ENCODE peak calls at places on chromosome 13, in six cellular contexts. X, E, Q, H, B and N are unnamed samples.

GRCh38 chr13:97043302-97043701 is 49.0 kb upstream of the OXGR1 start:
- DNase-seq in B (no peak), Q (no peak), H (no peak), E (no peak), X (no peak), N (no peak)

GRCh38 chr13:21528616-21529015 is 69.5 kb upstream of the ZDHHC20 start:
- DNase-seq in B (no peak), X (no peak), E (no peak), H (no peak), Q (no peak), N (no peak)

GRCh38 chr13:20415288-20415644 is 110.4 kb downstream of the CRYL1 start:
- DNase-seq in X (no peak), E (no peak), H (no peak), B (no peak), Q (no peak), N (no peak)

GRCh38 chr13:92804346-92804745 is 422.3 kb upstream of the GPC6 start:
- DNase-seq in H (no peak), Q (no peak), B (no peak), X (no peak), E (no peak), N (no peak)

GRCh38 chr13:102702965-102703720 is 8.3 kb upstream of the METTL21C start:
- DNase-seq in B (no peak), H (no peak), E (no peak), Q (no peak), X (no peak), N (no peak)

GRCh38 chr13:103471896-103472295 is 405.7 kb upstream of the SLC10A2 start:
- DNase-seq in Q (no peak), H (no peak), B (no peak), E (no peak), X (no peak), N (no peak)

GRCh38 chr13:25806304-25806974 is 245.4 kb downstream of the SHISA2 start:
- DNase-seq in Q (no peak), X (no peak), H (no peak), E (no peak), B (peak; percentile 10), N (no peak)

GRCh38 chr13:50467156-50467814 is 376.2 kb downstream of the DLEU7 start:
- DNase-seq in H (no peak), X (no peak), B (no peak), E (no peak), Q (no peak), N (no peak)

GRCh38 chr13:31982540-31982939 is 49.0 kb upstream of the FRY start:
- DNase-seq in E (peak; percentile 65), Q (peak; percentile 78), H (peak; percentile 89), B (no peak), X (peak; percentile 76), N (peak; percentile 54)

GRCh38 chr13:113839536-113840204 is 24.2 kb downstream of the GAS6 start:
- DNase-seq in E (peak; percentile 11), H (peak; percentile 49), Q (no peak), B (no peak), X (peak; percentile 92), N (peak; percentile 76)

GRCh38 chr13:105798541-105798940 is 736.9 kb downstream of the EFNB2 start:
- DNase-seq in B (no peak), Q (no peak), H (no peak), E (no peak), X (no peak), N (no peak)
- H3K9me3 ChIP-seq in B (no peaks in the 10 kb centered on the region), Q (no peaks in the 10 kb centered on the region), H (no peaks in the 10 kb centered on the region), E (no peaks in the 10 kb centered on the region), X (no peaks in the 10 kb centered on the region), N (no peaks in the 10 kb centered on the region)

GRCh38 chr13:111572956-111573355 is 252.5 kb downstream of the TEX29 start:
- DNase-seq in E (no peak), B (no peak), H (no peak), Q (peak; percentile 58), X (no peak), N (no peak)
- H3K9me3 ChIP-seq in E (no peaks in the 10 kb centered on the region), B (peaks cover 4% of the 10 kb centered on the region), H (peaks cover 8% of the 10 kb centered on the region), Q (peaks cover 15% of the 10 kb centered on the region), X (no peaks in the 10 kb centered on the region), N (no peaks in the 10 kb centered on the region)

GRCh38 chr13:27929868-27930267 is 10.1 kb downstream of the PDX1 start:
- DNase-seq in H (no peak), X (no peak), B (no peak), E (no peak), Q (no peak), N (no peak)

GRCh38 chr13:27926644-27927434 is 7.0 kb downstream of the PDX1 start:
- DNase-seq in B (no peak), X (no peak), H (no peak), Q (no peak), E (no peak), N (no peak)

GRCh38 chr13:27928805-27929753 is 9.3 kb downstream of the PDX1 start:
- DNase-seq in X (no peak), E (no peak), H (no peak), Q (no peak), B (no peak), N (no peak)

GRCh38 chr13:27928353-27928804 is 8.6 kb downstream of the PDX1 start:
- DNase-seq in Q (no peak), H (no peak), B (no peak), X (no peak), E (no peak), N (no peak)

GRCh38 chr13:27927444-27928352 is 7.9 kb downstream of the PDX1 start:
- DNase-seq in X (no peak), H (no peak), B (no peak), Q (no peak), E (no peak), N (no peak)
- H3K9me3 ChIP-seq in X (no peaks in the 10 kb centered on the region), H (no peaks in the 10 kb centered on the region), B (no peaks in the 10 kb centered on the region), Q (no peaks in the 10 kb centered on the region), E (no peaks in the 10 kb centered on the region), N (no peaks in the 10 kb centered on the region)

DNA sequence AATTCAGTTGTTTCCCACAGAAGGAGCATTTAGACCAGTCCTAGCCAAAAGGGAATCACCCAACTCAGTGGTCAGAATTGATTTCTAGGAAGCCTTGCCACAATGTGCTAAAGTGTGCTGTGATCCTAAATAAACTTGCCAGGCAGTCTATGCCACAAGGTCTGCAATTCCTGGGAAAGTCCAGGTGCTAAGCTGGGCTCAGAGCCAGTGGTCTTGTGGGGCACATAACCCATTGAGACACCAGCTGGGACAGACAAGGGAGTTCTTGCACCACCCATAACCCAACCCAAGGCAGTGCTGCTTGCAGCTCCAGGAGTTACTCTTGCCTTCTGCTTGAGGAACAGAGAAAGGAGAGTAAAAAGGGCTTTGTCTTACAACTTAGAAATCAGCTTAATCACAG is 489.5 kb upstream of the SPRY2 start:
- DNase-seq in X (no peak), B (no peak), Q (no peak), E (no peak), H (no peak), N (no peak)
- H3K9me3 ChIP-seq in X (no peaks in the 10 kb centered on the region), B (no peaks in the 10 kb centered on the region), Q (peaks cover 7% of the 10 kb centered on the region), E (peaks cover 19% of the 10 kb centered on the region), H (peaks cover 23% of the 10 kb centered on the region), N (no peaks in the 10 kb centered on the region)

GRCh38 chr13:54890976-54891375 is 1862.4 kb downstream of the OLFM4 start:
- DNase-seq in E (no peak), H (no peak), X (no peak), Q (no peak), B (no peak), N (no peak)
- H3K9me3 ChIP-seq in E (no peaks in the 10 kb centered on the region), H (no peaks in the 10 kb centered on the region), X (no peaks in the 10 kb centered on the region), Q (no peaks in the 10 kb centered on the region), B (no peaks in the 10 kb centered on the region), N (no peaks in the 10 kb centered on the region)

GRCh38 chr13:24328145-24328544 is 18.8 kb downstream of the C1QTNF9 start:
- DNase-seq in E (no peak), H (no peak), B (no peak), Q (no peak), X (no peak), N (no peak)

GRCh38 chr13:24323036-24323738 is 13.8 kb downstream of the C1QTNF9 start:
- DNase-seq in Q (no peak), H (no peak), B (no peak), X (no peak), E (no peak), N (peak; percentile 39)

GRCh38 chr13:24323739-24324075 is 14.3 kb downstream of the C1QTNF9 start:
- DNase-seq in Q (no peak), X (no peak), H (no peak), B (no peak), E (no peak), N (peak; percentile 33)
- H3K9me3 ChIP-seq in Q (no peaks in the 10 kb centered on the region), X (no peaks in the 10 kb centered on the region), H (no peaks in the 10 kb centered on the region), B (no peaks in the 10 kb centered on the region), E (no peaks in the 10 kb centered on the region), N (no peaks in the 10 kb centered on the region)

GRCh38 chr13:55341891-55342290 is 1798.8 kb upstream of the PRR20A start:
- DNase-seq in B (no peak), Q (no peak), X (no peak), H (no peak), E (no peak), N (no peak)

GRCh38 chr13:55347528-55347927 is 1793.2 kb upstream of the PRR20A start:
- DNase-seq in E (no peak), X (no peak), Q (no peak), B (no peak), H (no peak), N (no peak)

GRCh38 chr13:55345197-55345596 is 1795.5 kb upstream of the PRR20A start:
- DNase-seq in B (no peak), H (no peak), Q (no peak), X (no peak), E (no peak), N (no peak)
- H3K9me3 ChIP-seq in B (no peaks in the 10 kb centered on the region), H (no peaks in the 10 kb centered on the region), Q (peaks cover 3% of the 10 kb centered on the region), X (no peaks in the 10 kb centered on the region), E (peaks cover 6% of the 10 kb centered on the region), N (no peaks in the 10 kb centered on the region)

GRCh38 chr13:40304391-40304790 is 362.1 kb downstream of the FOXO1 start:
- DNase-seq in Q (no peak), B (no peak), E (no peak), H (no peak), X (no peak), N (no peak)
- H3K9me3 ChIP-seq in Q (peaks cover 7% of the 10 kb centered on the region), B (peaks cover 3% of the 10 kb centered on the region), E (peaks cover 5% of the 10 kb centered on the region), H (peaks cover 12% of the 10 kb centered on the region), X (no peaks in the 10 kb centered on the region), N (no peaks in the 10 kb centered on the region)

DNA sequence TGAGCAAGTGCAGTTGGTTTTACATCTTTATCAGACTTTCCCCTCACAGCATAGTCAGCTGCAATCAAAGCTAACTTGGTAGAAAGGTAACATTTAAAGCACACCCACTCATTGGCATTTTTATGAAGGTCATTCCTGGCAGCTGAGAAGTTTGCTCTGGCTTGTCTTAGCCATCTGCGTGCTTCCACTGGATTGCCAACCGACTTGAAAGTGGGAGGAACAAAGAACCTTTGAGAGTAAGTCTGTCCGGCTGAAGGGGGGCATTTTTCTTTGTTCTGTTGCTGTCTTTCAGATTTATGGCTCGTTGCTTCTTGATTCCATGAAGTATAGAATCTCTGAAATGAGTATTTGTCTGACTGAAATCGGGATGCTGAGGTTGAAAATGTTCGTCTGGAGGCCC is 103.1 kb downstream of the SACS start:
- DNase-seq in H (no peak), E (no peak), B (no peak), X (no peak), Q (no peak), N (no peak)
- H3K9me3 ChIP-seq in H (peaks cover 29% of the 10 kb centered on the region), E (no peaks in the 10 kb centered on the region), B (peaks cover 24% of the 10 kb centered on the region), X (no peaks in the 10 kb centered on the region), Q (peaks cover 2% of the 10 kb centered on the region), N (no peaks in the 10 kb centered on the region)